ENCODE peak calls at places on chromosome 17, in nine cellular contexts. One of them, this sample, is unnamed.

GRCh38 chr17:41792835-41793748 is 6.6 kb upstream of the JUP start:
- DNase-seq in mucosa of gallbladder: peak; percentile 68
- DNase-seq in activated B cell treated with CpG ODN at 0.5 μM for 24 hours: no peak
- DNase-seq in stimulated activated naive CD4-positive, alpha-beta T cell treated with Interleukin-2 at 50 U/mL for 16 hours: no peak
- DNase-seq in posterior cingulate gyrus: no peak
- DNase-seq in HFF-Myc: no peak
- DNase-seq in psoas muscle: no peak
- DNase-seq in 8988T: no peak
- DNase-seq in stromal cell of bone marrow: no peak
- DNase-seq in this sample: no peak

GRCh38 chr17:33667052-33667509 is 374.0 kb upstream of the ASIC2 start:
- DNase-seq in mucosa of gallbladder: no peak
- DNase-seq in activated B cell treated with CpG ODN at 0.5 μM for 24 hours: no peak
- DNase-seq in stimulated activated naive CD4-positive, alpha-beta T cell treated with Interleukin-2 at 50 U/mL for 16 hours: no peak
- DNase-seq in posterior cingulate gyrus: no peak
- DNase-seq in HFF-Myc: peak; percentile 2
- DNase-seq in psoas muscle: no peak
- DNase-seq in 8988T: no peak
- DNase-seq in stromal cell of bone marrow: no peak
- DNase-seq in this sample: no peak

GRCh38 chr17:57286372-57287105 is 30.2 kb downstream of the MSI2 start:
- DNase-seq in mucosa of gallbladder: no peak
- DNase-seq in activated B cell treated with CpG ODN at 0.5 μM for 24 hours: no peak
- DNase-seq in stimulated activated naive CD4-positive, alpha-beta T cell treated with Interleukin-2 at 50 U/mL for 16 hours: no peak
- DNase-seq in posterior cingulate gyrus: no peak
- DNase-seq in HFF-Myc: no peak
- DNase-seq in psoas muscle: no peak
- DNase-seq in 8988T: no peak
- DNase-seq in stromal cell of bone marrow: no peak
- DNase-seq in this sample: no peak

GRCh38 chr17:51430581-51430980 is 170.2 kb downstream of the UTP18 start:
- DNase-seq in mucosa of gallbladder: no peak
- DNase-seq in activated B cell treated with CpG ODN at 0.5 μM for 24 hours: no peak
- DNase-seq in stimulated activated naive CD4-positive, alpha-beta T cell treated with Interleukin-2 at 50 U/mL for 16 hours: no peak
- DNase-seq in posterior cingulate gyrus: no peak
- DNase-seq in HFF-Myc: no peak
- DNase-seq in psoas muscle: no peak
- DNase-seq in 8988T: no peak
- DNase-seq in stromal cell of bone marrow: no peak
- DNase-seq in this sample: no peak

GRCh38 chr17:16449121-16449570 is 33.8 kb downstream of the TRPV2 start:
- DNase-seq in mucosa of gallbladder: no peak
- DNase-seq in activated B cell treated with CpG ODN at 0.5 μM for 24 hours: no peak
- DNase-seq in stimulated activated naive CD4-positive, alpha-beta T cell treated with Interleukin-2 at 50 U/mL for 16 hours: no peak
- DNase-seq in posterior cingulate gyrus: no peak
- DNase-seq in HFF-Myc: no peak
- DNase-seq in psoas muscle: no peak
- DNase-seq in 8988T: no peak
- DNase-seq in stromal cell of bone marrow: peak; percentile 45
- DNase-seq in this sample: no peak

GRCh38 chr17:58277107-58277506 is 3.6 kb downstream of the MPO start:
- DNase-seq in mucosa of gallbladder: no peak
- DNase-seq in activated B cell treated with CpG ODN at 0.5 μM for 24 hours: no peak
- DNase-seq in stimulated activated naive CD4-positive, alpha-beta T cell treated with Interleukin-2 at 50 U/mL for 16 hours: no peak
- DNase-seq in posterior cingulate gyrus: no peak
- DNase-seq in HFF-Myc: no peak
- DNase-seq in psoas muscle: no peak
- DNase-seq in 8988T: no peak
- DNase-seq in stromal cell of bone marrow: no peak
- DNase-seq in this sample: no peak

GRCh38 chr17:44389723-44390202 is 314 bp upstream of the ITGA2B start:
- DNase-seq in mucosa of gallbladder: no peak
- DNase-seq in activated B cell treated with CpG ODN at 0.5 μM for 24 hours: no peak
- DNase-seq in stimulated activated naive CD4-positive, alpha-beta T cell treated with Interleukin-2 at 50 U/mL for 16 hours: no peak
- DNase-seq in posterior cingulate gyrus: no peak
- DNase-seq in HFF-Myc: no peak
- DNase-seq in psoas muscle: no peak
- DNase-seq in 8988T: no peak
- DNase-seq in stromal cell of bone marrow: no peak
- DNase-seq in this sample: no peak

GRCh38 chr17:36691606-36692005 is 90.2 kb downstream of the MRM1 start:
- DNase-seq in mucosa of gallbladder: no peak
- DNase-seq in activated B cell treated with CpG ODN at 0.5 μM for 24 hours: no peak
- DNase-seq in stimulated activated naive CD4-positive, alpha-beta T cell treated with Interleukin-2 at 50 U/mL for 16 hours: no peak
- DNase-seq in posterior cingulate gyrus: no peak
- DNase-seq in HFF-Myc: no peak
- DNase-seq in psoas muscle: no peak
- DNase-seq in 8988T: no peak
- DNase-seq in stromal cell of bone marrow: no peak
- DNase-seq in this sample: no peak

GRCh38 chr17:45256114-45256966 is 5.6 kb downstream of the SPATA32 start:
- DNase-seq in mucosa of gallbladder: no peak
- DNase-seq in activated B cell treated with CpG ODN at 0.5 μM for 24 hours: no peak
- DNase-seq in stimulated activated naive CD4-positive, alpha-beta T cell treated with Interleukin-2 at 50 U/mL for 16 hours: peak; percentile 17
- DNase-seq in posterior cingulate gyrus: no peak
- DNase-seq in HFF-Myc: no peak
- DNase-seq in psoas muscle: no peak
- DNase-seq in 8988T: no peak
- DNase-seq in stromal cell of bone marrow: no peak
- DNase-seq in this sample: peak; percentile 49

GRCh38 chr17:4148611-4149308 is 5.8 kb downstream of the CYB5D2 start:
- DNase-seq in mucosa of gallbladder: no peak
- DNase-seq in activated B cell treated with CpG ODN at 0.5 μM for 24 hours: no peak
- DNase-seq in stimulated activated naive CD4-positive, alpha-beta T cell treated with Interleukin-2 at 50 U/mL for 16 hours: no peak
- DNase-seq in posterior cingulate gyrus: no peak
- DNase-seq in HFF-Myc: no peak
- DNase-seq in psoas muscle: no peak
- DNase-seq in 8988T: no peak
- DNase-seq in stromal cell of bone marrow: no peak
- DNase-seq in this sample: no peak

GRCh38 chr17:32461853-32462617 is 17.7 kb downstream of the PSMD11 start:
- DNase-seq in mucosa of gallbladder: peak; percentile 46
- DNase-seq in activated B cell treated with CpG ODN at 0.5 μM for 24 hours: no peak
- DNase-seq in stimulated activated naive CD4-positive, alpha-beta T cell treated with Interleukin-2 at 50 U/mL for 16 hours: peak; percentile 62
- DNase-seq in posterior cingulate gyrus: no peak
- DNase-seq in HFF-Myc: no peak
- DNase-seq in psoas muscle: no peak
- DNase-seq in 8988T: no peak
- DNase-seq in stromal cell of bone marrow: peak; percentile 16
- DNase-seq in this sample: peak; percentile 70